ENCODE peak calls at places on chromosomes 2 and 18, in six cellular contexts. One of them, this sample, is unnamed.

GRCh38 chr18:61554117-61554776 is 221.0 kb downstream of the CDH20 start:
- DNase-seq in H9: no peak
- DNase-seq in neuronal stem cell: no peak
- DNase-seq in trophoblast cell: no peak
- DNase-seq in H1: no peak
- DNase-seq in IMR-90: no peak
- DNase-seq in this sample: no peak

GRCh38 chr2:209602259-209602658 is 169.4 kb upstream of the UNC80 start:
- DNase-seq in trophoblast cell: no peak
- DNase-seq in H9: no peak
- DNase-seq in neuronal stem cell: no peak
- DNase-seq in H1: no peak
- DNase-seq in IMR-90: no peak
- DNase-seq in this sample: no peak

GRCh38 chr2:32427672-32428622 is 71.1 kb downstream of the BIRC6 start:
- DNase-seq in trophoblast cell: no peak
- DNase-seq in H9: no peak
- DNase-seq in H1: no peak
- DNase-seq in IMR-90: no peak
- DNase-seq in neuronal stem cell: no peak
- DNase-seq in this sample: no peak

GRCh38 chr18:8820701-8821465 is 115.5 kb downstream of the MTCL1 start:
- DNase-seq in H9: no peak
- DNase-seq in H1: no peak
- DNase-seq in neuronal stem cell: no peak
- DNase-seq in trophoblast cell: no peak
- DNase-seq in IMR-90: no peak
- DNase-seq in this sample: no peak

GRCh38 chr2:101440127-101440738 is 34.7 kb downstream of the RFX8 start:
- DNase-seq in IMR-90: peak; percentile 66
- DNase-seq in trophoblast cell: no peak
- DNase-seq in neuronal stem cell: no peak
- DNase-seq in H1: no peak
- DNase-seq in H9: no peak
- DNase-seq in this sample: peak; percentile 49

GRCh38 chr2:48194641-48195040 is 288.3 kb upstream of the FBXO11 start:
- DNase-seq in IMR-90: no peak
- DNase-seq in neuronal stem cell: no peak
- DNase-seq in trophoblast cell: no peak
- DNase-seq in H1: no peak
- DNase-seq in H9: no peak
- DNase-seq in this sample: no peak

GRCh38 chr2:207330912-207331311 is 165.2 kb upstream of the KLF7 start:
- DNase-seq in IMR-90: peak; percentile 97
- DNase-seq in H1: no peak
- DNase-seq in H9: no peak
- DNase-seq in trophoblast cell: peak; percentile 87
- DNase-seq in neuronal stem cell: no peak
- DNase-seq in this sample: peak; percentile 96

GRCh38 chr2:236661064-236661761 is 91.6 kb downstream of the ACKR3 start:
- DNase-seq in IMR-90: peak; percentile 11
- DNase-seq in H9: peak; percentile 48
- DNase-seq in neuronal stem cell: peak; percentile 23
- DNase-seq in trophoblast cell: no peak
- DNase-seq in H1: peak; percentile 9
- DNase-seq in this sample: peak; percentile 38

GRCh38 chr18:49751427-49752094 is 61.8 kb downstream of the ACAA2 start:
- DNase-seq in neuronal stem cell: no peak
- DNase-seq in IMR-90: no peak
- DNase-seq in H9: no peak
- DNase-seq in H1: no peak
- DNase-seq in trophoblast cell: no peak
- DNase-seq in this sample: no peak

GRCh38 chr2:97718051-97718882 is 4.9 kb downstream of the ZAP70 start:
- DNase-seq in neuronal stem cell: no peak
- DNase-seq in trophoblast cell: no peak
- DNase-seq in H1: no peak
- DNase-seq in H9: no peak
- DNase-seq in IMR-90: no peak
- DNase-seq in this sample: no peak

GRCh38 chr2:152054593-152054992 is 44.3 kb downstream of the CACNB4 start:
- DNase-seq in trophoblast cell: peak; percentile 17
- DNase-seq in neuronal stem cell: no peak
- DNase-seq in H9: no peak
- DNase-seq in IMR-90: peak; percentile 65
- DNase-seq in H1: no peak
- DNase-seq in this sample: peak; percentile 69

GRCh38 chr18:70243131-70243530 is 37.6 kb upstream of the RTTN start:
- DNase-seq in trophoblast cell: peak; percentile 73
- DNase-seq in IMR-90: no peak
- DNase-seq in neuronal stem cell: no peak
- DNase-seq in H9: no peak
- DNase-seq in H1: no peak
- DNase-seq in this sample: no peak

GRCh38 chr2:219551412-219551811 is 7.6 kb downstream of the TMEM198 start:
- DNase-seq in H1: no peak
- DNase-seq in IMR-90: peak; percentile 49
- DNase-seq in trophoblast cell: peak; percentile 24
- DNase-seq in neuronal stem cell: no peak
- DNase-seq in H9: peak; percentile 59
- DNase-seq in this sample: peak; percentile 63

GRCh38 chr2:27932396-27932795 is 41.9 kb downstream of the BABAM2 start:
- DNase-seq in IMR-90: peak; percentile 64
- DNase-seq in H1: no peak
- DNase-seq in neuronal stem cell: no peak
- DNase-seq in H9: no peak
- DNase-seq in trophoblast cell: peak; percentile 53
- DNase-seq in this sample: peak; percentile 15

GRCh38 chr2:202037086-202037485 is 3.4 kb downstream of the FZD7 start:
- DNase-seq in trophoblast cell: no peak
- DNase-seq in IMR-90: peak; percentile 63
- DNase-seq in H1: no peak
- DNase-seq in neuronal stem cell: peak; percentile 54
- DNase-seq in H9: no peak
- DNase-seq in this sample: peak; percentile 43

GRCh38 chr2:32039447-32040219 is at the start of gene DPY30:
- DNase-seq in H9: peak; percentile 96
- DNase-seq in H1: peak; percentile 85
- DNase-seq in neuronal stem cell: peak; percentile 91
- DNase-seq in trophoblast cell: peak; percentile 97
- DNase-seq in IMR-90: peak; percentile 92
- DNase-seq in this sample: peak; percentile 94

GRCh38 chr18:11005528-11005927 is 143.8 kb downstream of the PIEZO2 start:
- DNase-seq in neuronal stem cell: peak; percentile 6
- DNase-seq in IMR-90: peak; percentile 99
- DNase-seq in H1: no peak
- DNase-seq in H9: no peak
- DNase-seq in trophoblast cell: peak; percentile 1
- DNase-seq in this sample: peak; percentile 100

GRCh38 chr2:177221534-177221933 is 8.9 kb downstream of the HNRNPA3 start:
- DNase-seq in H9: no peak
- DNase-seq in neuronal stem cell: no peak
- DNase-seq in IMR-90: no peak
- DNase-seq in H1: no peak
- DNase-seq in trophoblast cell: no peak
- DNase-seq in this sample: no peak

GRCh38 chr2:148524519-148524919 is 120.0 kb upstream of the EPC2 start:
- DNase-seq in trophoblast cell: no peak
- DNase-seq in H1: no peak
- DNase-seq in IMR-90: no peak
- DNase-seq in H9: no peak
- DNase-seq in neuronal stem cell: no peak
- DNase-seq in this sample: no peak

GRCh38 chr2:102258386-102259074 is 52.8 kb upstream of the IL1RL1 start:
- DNase-seq in IMR-90: peak; percentile 97
- DNase-seq in neuronal stem cell: no peak
- DNase-seq in H1: no peak
- DNase-seq in trophoblast cell: peak; percentile 38
- DNase-seq in H9: no peak
- DNase-seq in this sample: peak; percentile 97

GRCh38 chr2:143056548-143056947 is 72.7 kb upstream of the ARHGAP15 start:
- DNase-seq in H1: no peak
- DNase-seq in IMR-90: no peak
- DNase-seq in neuronal stem cell: no peak
- DNase-seq in H9: no peak
- DNase-seq in trophoblast cell: no peak
- DNase-seq in this sample: no peak

GRCh38 chr2:11596801-11597200 is 63.0 kb downstream of the GREB1 start:
- DNase-seq in neuronal stem cell: no peak
- DNase-seq in H1: no peak
- DNase-seq in H9: no peak
- DNase-seq in trophoblast cell: no peak
- DNase-seq in IMR-90: no peak
- DNase-seq in this sample: no peak

GRCh38 chr2:23826079-23826478 is 100.8 kb downstream of the ATAD2B start:
- DNase-seq in trophoblast cell: no peak
- DNase-seq in H1: no peak
- DNase-seq in neuronal stem cell: no peak
- DNase-seq in H9: no peak
- DNase-seq in IMR-90: no peak
- DNase-seq in this sample: no peak

GRCh38 chr2:30653847-30654246 is 153.4 kb downstream of the CAPN13 start:
- DNase-seq in trophoblast cell: no peak
- DNase-seq in H9: no peak
- DNase-seq in IMR-90: peak; percentile 78
- DNase-seq in H1: no peak
- DNase-seq in neuronal stem cell: no peak
- DNase-seq in this sample: peak; percentile 54

GRCh38 chr2:234496835-234497591 is at the start of gene ARL4C:
- DNase-seq in IMR-90: peak; percentile 60
- DNase-seq in neuronal stem cell: peak; percentile 77
- DNase-seq in H9: peak; percentile 81
- DNase-seq in trophoblast cell: peak; percentile 67
- DNase-seq in H1: no peak
- DNase-seq in this sample: peak; percentile 82

GRCh38 chr2:30463535-30463934 is 16.5 kb downstream of the LCLAT1 start:
- DNase-seq in H1: no peak
- DNase-seq in H9: no peak
- DNase-seq in IMR-90: no peak
- DNase-seq in trophoblast cell: no peak
- DNase-seq in neuronal stem cell: no peak
- DNase-seq in this sample: no peak

GRCh38 chr2:1773883-1774282 is 29.6 kb upstream of the PXDN start:
- DNase-seq in H1: no peak
- DNase-seq in neuronal stem cell: no peak
- DNase-seq in H9: peak; percentile 11
- DNase-seq in trophoblast cell: peak; percentile 53
- DNase-seq in IMR-90: no peak
- DNase-seq in this sample: no peak

GRCh38 chr2:224847961-224848850 is 132.0 kb upstream of the CCDC195 start:
- DNase-seq in neuronal stem cell: no peak
- DNase-seq in trophoblast cell: no peak
- DNase-seq in H9: no peak
- DNase-seq in IMR-90: peak; percentile 75
- DNase-seq in H1: no peak
- DNase-seq in this sample: peak; percentile 43

GRCh38 chr18:79625195-79625923 is 54.2 kb upstream of the CTDP1 start:
- DNase-seq in H1: no peak
- DNase-seq in IMR-90: peak; percentile 8
- DNase-seq in neuronal stem cell: no peak
- DNase-seq in H9: no peak
- DNase-seq in trophoblast cell: peak; percentile 46
- DNase-seq in this sample: no peak

GRCh38 chr2:184369307-184369706 is 229.0 kb upstream of the ZNF804A start:
- DNase-seq in neuronal stem cell: no peak
- DNase-seq in H1: no peak
- DNase-seq in trophoblast cell: no peak
- DNase-seq in IMR-90: no peak
- DNase-seq in H9: no peak
- DNase-seq in this sample: no peak

DNA sequence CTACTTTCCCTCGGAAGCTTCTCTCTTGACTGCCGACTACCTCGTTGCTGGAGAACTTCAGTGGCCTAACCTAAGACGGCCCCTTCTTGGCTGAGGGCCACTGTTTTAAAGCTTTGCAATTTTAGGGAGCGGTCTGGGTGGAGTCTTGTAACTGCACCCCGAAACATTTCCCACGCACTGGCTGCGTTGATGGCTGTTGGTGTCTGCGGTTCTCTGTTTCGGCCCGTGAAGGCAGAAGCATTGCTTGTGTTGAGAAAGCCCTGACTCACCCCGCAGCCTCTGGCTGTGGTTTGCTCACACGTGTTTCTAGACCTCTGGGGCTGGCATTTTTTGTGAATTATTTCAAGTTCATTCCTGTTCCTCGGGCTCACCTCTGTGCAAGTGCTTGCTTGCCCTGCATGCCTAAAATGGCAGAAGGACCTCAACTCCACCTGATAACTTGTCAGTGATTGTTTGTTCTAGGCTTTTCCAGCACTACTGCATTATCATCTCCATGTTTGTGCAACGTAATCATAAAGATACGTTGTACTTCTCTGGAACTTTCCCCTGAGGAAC is 94.1 kb upstream of the DLX2 start:
- DNase-seq in trophoblast cell: peak; percentile 98
- DNase-seq in H9: no peak
- DNase-seq in neuronal stem cell: no peak
- DNase-seq in H1: no peak
- DNase-seq in IMR-90: peak; percentile 85
- DNase-seq in this sample: peak; percentile 56
- H3K14ac ChIP-seq in trophoblast cell: no peak overlapping the region
- H3K14ac ChIP-seq in H9: no peak overlapping the region
- H3K14ac ChIP-seq in neuronal stem cell: no peak overlapping the region
- H3K14ac ChIP-seq in H1: no peak overlapping the region
- H3K14ac ChIP-seq in IMR-90: no peak overlapping the region
- H3K14ac ChIP-seq in this sample: peak overlapping the region; percentile 55

GRCh38 chr2:227297052-227297451 is 28.0 kb upstream of the MFF start:
- DNase-seq in trophoblast cell: no peak
- DNase-seq in H1: no peak
- DNase-seq in IMR-90: no peak
- DNase-seq in neuronal stem cell: no peak
- DNase-seq in H9: no peak
- DNase-seq in this sample: no peak
- H3K14ac ChIP-seq in trophoblast cell: no peak overlapping the region
- H3K14ac ChIP-seq in H1: no peak overlapping the region
- H3K14ac ChIP-seq in IMR-90: no peak overlapping the region
- H3K14ac ChIP-seq in neuronal stem cell: no peak overlapping the region
- H3K14ac ChIP-seq in H9: no peak overlapping the region
- H3K14ac ChIP-seq in this sample: no peak overlapping the region

DNA sequence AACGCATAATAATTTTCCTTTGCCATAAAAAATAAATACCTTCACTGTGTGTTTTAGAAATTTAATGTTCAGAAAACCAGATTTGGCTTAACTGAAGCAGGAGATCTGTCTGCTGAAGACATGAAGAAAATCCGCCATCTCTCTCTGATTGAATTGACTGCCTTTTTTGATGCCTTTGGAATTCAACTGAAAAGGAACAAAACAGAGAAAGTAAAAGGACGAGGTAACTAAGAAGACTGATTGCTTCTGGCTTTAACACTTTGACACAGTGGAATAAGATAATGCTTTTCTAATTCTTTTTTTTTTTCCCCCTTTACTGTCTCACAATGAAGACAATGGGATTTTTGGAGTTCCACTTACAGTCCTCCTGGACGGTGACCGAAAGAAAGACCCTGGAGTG is 143.8 kb downstream of the ARHGAP28 start:
- DNase-seq in trophoblast cell: no peak
- DNase-seq in H1: no peak
- DNase-seq in IMR-90: no peak
- DNase-seq in neuronal stem cell: no peak
- DNase-seq in H9: no peak
- DNase-seq in this sample: no peak
- H3K14ac ChIP-seq in trophoblast cell: no peak overlapping the region
- H3K14ac ChIP-seq in H1: no peak overlapping the region
- H3K14ac ChIP-seq in IMR-90: no peak overlapping the region
- H3K14ac ChIP-seq in neuronal stem cell: no peak overlapping the region
- H3K14ac ChIP-seq in H9: no peak overlapping the region
- H3K14ac ChIP-seq in this sample: no peak overlapping the region

GRCh38 chr2:134498654-134499053 is 220.1 kb downstream of the TMEM163 start:
- DNase-seq in IMR-90: no peak
- DNase-seq in neuronal stem cell: no peak
- DNase-seq in H9: no peak
- DNase-seq in trophoblast cell: no peak
- DNase-seq in H1: no peak
- DNase-seq in this sample: no peak
- H3K14ac ChIP-seq in IMR-90: no peak overlapping the region
- H3K14ac ChIP-seq in neuronal stem cell: no peak overlapping the region
- H3K14ac ChIP-seq in H9: no peak overlapping the region
- H3K14ac ChIP-seq in trophoblast cell: peak overlapping the region; percentile 47
- H3K14ac ChIP-seq in H1: no peak overlapping the region
- H3K14ac ChIP-seq in this sample: no peak overlapping the region

This sample was measured in mesenchymal stem cell.